ENCODE peak calls at places on chromosome 13, in nine cellular contexts. W is mesenchymal stem cell; N is dermis microvascular lymphatic vessel endothelial cell; R is effector memory CD8-positive, alpha-beta T cell; X is Peyer's patch; P is activated T-cell treated with anti-CD3 and anti-CD28 coated beads, Interleukin-2, amount 50 U/mL, for 4 hours; V is GM04504; H is activated naive CD4-positive, alpha-beta T cell treated with anti-CD3 and anti-CD28 coated beads for 36 hours; C is stimulated activated CD8-positive, alpha-beta memory T cell treated with anti-CD3 and anti-CD28 coated beads, Interleukin-7, amount 100 ng/mL, for 48 hours. E is an unnamed sample.

GRCh38 chr13:44271915-44272341 is 101.7 kb upstream of the SERP2 start:
- DNase-seq in V (no peak), C (no peak), N (no peak), W (peak; percentile 31), R (no peak), P (no peak), H (no peak), X (no peak), E (no peak)

GRCh38 chr13:114054269-114054668 is 78.2 kb downstream of the RASA3 start:
- DNase-seq in X (no peak), W (no peak), P (no peak), C (no peak), V (no peak), N (no peak), H (no peak), R (no peak), E (no peak)

GRCh38 chr13:80458546-80458945 is 117.6 kb upstream of the SPRY2 start:
- DNase-seq in C (no peak), X (no peak), V (no peak), R (no peak), W (peak; percentile 26), P (no peak), N (peak; percentile 14), H (no peak), E (no peak)

GRCh38 chr13:33111414-33112110 is 95.3 kb downstream of the KL start:
- DNase-seq in H (no peak), R (no peak), V (peak; percentile 65), N (no peak), X (no peak), P (no peak), C (no peak), W (no peak), E (no peak)

GRCh38 chr13:59513686-59514085 is 650.0 kb downstream of the DIAPH3 start:
- DNase-seq in W (no peak), P (no peak), X (no peak), C (no peak), H (no peak), N (no peak), V (no peak), R (no peak), E (no peak)

GRCh38 chr13:111597041-111598017 is 276.9 kb downstream of the TEX29 start:
- DNase-seq in P (no peak), R (no peak), N (no peak), W (no peak), V (no peak), C (no peak), H (no peak), X (no peak), E (no peak)

GRCh38 chr13:26320766-26321165 is 66.8 kb downstream of the CDK8 start:
- DNase-seq in R (no peak), V (no peak), C (no peak), N (no peak), X (no peak), H (no peak), W (no peak), P (no peak), E (no peak)

GRCh38 chr13:19634129-19634740 is 776 bp downstream of the MPHOSPH8 start:
- DNase-seq in R (no peak), N (no peak), P (no peak), C (no peak), W (peak; percentile 70), V (peak; percentile 24), H (no peak), X (peak; percentile 64), E (no peak)

GRCh38 chr13:84481958-84482357 is 599.7 kb upstream of the SLITRK1 start:
- DNase-seq in V (no peak), R (no peak), W (peak; percentile 15), P (no peak), H (no peak), N (no peak), C (no peak), X (no peak), E (no peak)

GRCh38 chr13:111008351-111008750 is 93.5 kb upstream of the ANKRD10 start:
- DNase-seq in C (no peak), N (no peak), W (no peak), X (no peak), P (no peak), R (no peak), V (no peak), H (no peak), E (no peak)

GRCh38 chr13:75365724-75366173 is 116.2 kb downstream of the TBC1D4 start:
- DNase-seq in P (no peak), N (peak; percentile 60), X (no peak), V (no peak), R (no peak), W (peak; percentile 86), C (no peak), H (peak; percentile 40), E (no peak)

GRCh38 chr13:44902793-44903192 is 86.5 kb downstream of the NUFIP1 start:
- DNase-seq in P (no peak), N (no peak), X (no peak), W (no peak), R (no peak), V (no peak), H (no peak), C (no peak), E (no peak)

GRCh38 chr13:30569901-30570576 is 47.7 kb upstream of the USPL1 start:
- DNase-seq in W (peak; percentile 96), N (no peak), V (peak; percentile 84), P (no peak), C (no peak), H (no peak), X (no peak), R (no peak), E (no peak)

GRCh38 chr13:39329182-39329639 is 273.8 kb downstream of the LHFPL6 start:
- DNase-seq in R (no peak), C (no peak), X (no peak), V (no peak), W (no peak), N (no peak), P (no peak), H (no peak), E (no peak)

GRCh38 chr13:66509176-66509575 is 721.0 kb downstream of the PCDH9 start:
- DNase-seq in C (no peak), P (no peak), H (no peak), X (no peak), R (no peak), V (no peak), N (no peak), W (peak; percentile 55), E (no peak)

GRCh38 chr13:51034906-51035305 is 76.2 kb downstream of the C13orf42 start:
- DNase-seq in C (no peak), N (no peak), X (no peak), H (no peak), V (no peak), R (no peak), W (no peak), P (no peak), E (no peak)

GRCh38 chr13:33711441-33711840 is 106.5 kb upstream of the RFC3 start:
- DNase-seq in W (peak; percentile 19), X (no peak), N (no peak), P (no peak), R (no peak), H (no peak), C (no peak), V (no peak), E (no peak)

GRCh38 chr13:95596701-95597100 is 44.2 kb downstream of the CLDN10 start:
- DNase-seq in P (no peak), H (no peak), X (no peak), V (no peak), N (no peak), C (no peak), W (no peak), R (no peak), E (no peak)

GRCh38 chr13:106078191-106078590 is 457.3 kb downstream of the EFNB2 start:
- DNase-seq in H (no peak), C (no peak), N (no peak), W (no peak), X (no peak), R (no peak), V (no peak), P (no peak), E (no peak)

GRCh38 chr13:75876371-75877050 is 240.4 kb downstream of the LMO7 start:
- DNase-seq in C (peak; percentile 11), P (peak; percentile 35), V (peak; percentile 30), H (peak; percentile 76), X (peak; percentile 72), W (peak; percentile 71), N (peak; percentile 44), R (peak; percentile 30), E (peak; percentile 68)

GRCh38 chr13:51191743-51192142 is 30.5 kb upstream of the FAM124A start:
- DNase-seq in V (no peak), X (no peak), N (no peak), W (no peak), C (no peak), R (no peak), P (no peak), H (no peak), E (no peak)

GRCh38 chr13:50456111-50456510 is 387.4 kb downstream of the DLEU7 start:
- DNase-seq in W (no peak), P (no peak), V (no peak), N (no peak), H (no peak), X (no peak), R (no peak), C (no peak), E (no peak)

GRCh38 chr13:40389081-40389641 is 277.3 kb downstream of the FOXO1 start:
- DNase-seq in X (no peak), H (peak; percentile 62), R (peak; percentile 35), N (no peak), P (peak; percentile 31), V (no peak), W (no peak), C (no peak), E (peak; percentile 73)

GRCh38 chr13:25902946-25903345 is 148.9 kb downstream of the SHISA2 start:
- DNase-seq in X (no peak), N (no peak), C (no peak), V (no peak), P (no peak), R (no peak), H (peak; percentile 28), W (no peak), E (no peak)

GRCh38 chr13:76884167-76884566 is 2.0 kb downstream of the KCTD12 start:
- DNase-seq in N (peak; percentile 51), V (no peak), R (no peak), H (peak; percentile 43), C (no peak), X (peak; percentile 53), W (peak; percentile 59), P (no peak), E (no peak)

GRCh38 chr13:113839536-113840204 is 24.2 kb downstream of the GAS6 start:
- DNase-seq in W (no peak), R (no peak), H (no peak), C (no peak), P (no peak), N (no peak), V (no peak), X (peak; percentile 71), E (no peak)

GRCh38 chr13:19767966-19768365 is 14.8 kb downstream of the PSPC1 start:
- DNase-seq in R (no peak), W (no peak), C (no peak), P (no peak), N (no peak), X (no peak), H (no peak), V (no peak), E (no peak)

GRCh38 chr13:27744861-27745260 is 47.4 kb upstream of the GSX1 start:
- DNase-seq in C (no peak), P (no peak), H (no peak), R (no peak), X (no peak), N (no peak), V (no peak), W (no peak), E (no peak)

GRCh38 chr13:44052843-44053607 is 173.3 kb downstream of the LACC1 start:
- DNase-seq in X (no peak), P (no peak), H (no peak), R (no peak), V (no peak), N (no peak), W (peak; percentile 77), C (no peak), E (no peak)

GRCh38 chr13:64925284-64925683 is 2304.9 kb downstream of the PCDH9 start:
- DNase-seq in W (peak; percentile 27), N (no peak), X (no peak), C (no peak), R (no peak), P (no peak), H (no peak), V (no peak), E (no peak)

GRCh38 chr13:33169273-33169980 is 116.1 kb downstream of the STARD13 start:
- DNase-seq in W (peak; percentile 84), V (no peak), N (no peak), X (no peak), C (no peak), R (no peak), P (no peak), H (no peak), E (no peak)